ENCODE peak calls at places on chromosomes 4 and X, in seven cellular contexts. L is smooth muscle cell of the brain vasculature, D is H9, M is HS-5, Q is SK-MEL-5, P is GM12864, N is Daoy. H is an unnamed sample.

GRCh38 chrX:8374041-8374825 is 90.4 kb upstream of the VCX3B start:
- DNase-seq in N (no peak), Q (no peak), M (no peak), D (no peak), L (no peak), P (no peak), H (no peak)

GRCh38 chr4:133147922-133148689 is 988 bp upstream of the PCDH10 start:
- DNase-seq in N (peak; percentile 63), M (peak; percentile 46), P (no peak), L (no peak), D (peak; percentile 55), Q (peak; percentile 30), H (no peak)

GRCh38 chr4:243407-243806 is 61.9 kb downstream of the ZNF732 start:
- DNase-seq in D (no peak), N (no peak), Q (no peak), P (no peak), M (no peak), L (no peak), H (no peak)

GRCh38 chr4:3239998-3240920 is 8.7 kb upstream of the MSANTD1 start:
- DNase-seq in P (no peak), D (no peak), L (no peak), N (no peak), M (no peak), Q (no peak), H (no peak)

GRCh38 chrX:87409113-87409841 is 108.3 kb upstream of the KLHL4 start:
- DNase-seq in N (peak; percentile 67), L (peak; percentile 86), M (peak; percentile 31), Q (peak; percentile 57), P (no peak), D (no peak), H (no peak)

GRCh38 chrX:13248867-13249521 is 70.9 kb downstream of the ATXN3L start:
- DNase-seq in M (no peak), P (no peak), N (no peak), Q (no peak), D (no peak), L (no peak), H (peak; percentile 39)

GRCh38 chrX:1593286-1594271 is 2.2 kb downstream of the AKAP17A start:
- DNase-seq in N (no peak), M (no peak), L (no peak), D (no peak), Q (no peak), P (no peak), H (no peak)

GRCh38 chr4:184825394-184826314 is at the start of gene ACSL1:
- DNase-seq in D (peak; percentile 71), L (no peak), Q (peak; percentile 65), P (no peak), M (no peak), N (peak; percentile 64), H (peak; percentile 36)

GRCh38 chr4:184907216-184907615 is 81.4 kb upstream of the ACSL1 start:
- DNase-seq in N (no peak), L (no peak), M (no peak), P (no peak), D (no peak), Q (peak; percentile 9), H (no peak)

GRCh38 chr4:179880756-179881155 is 2362.4 kb upstream of the TENM3 start:
- DNase-seq in N (no peak), D (no peak), L (no peak), P (no peak), Q (no peak), M (no peak), H (no peak)

GRCh38 chrX:153735274-153735673 is 10.6 kb downstream of the ABCD1 start:
- DNase-seq in L (no peak), N (peak; percentile 13), Q (peak; percentile 53), P (no peak), D (no peak), M (no peak), H (no peak)

GRCh38 chr4:102139132-102139573 is 206.1 kb downstream of the SLC39A8 start:
- DNase-seq in L (peak; percentile 23), M (peak; percentile 54), Q (no peak), P (no peak), D (no peak), N (peak; percentile 0), H (peak; percentile 22)

GRCh38 chr4:119300072-119300387 is 21.9 kb downstream of the FABP2 start:
- DNase-seq in D (no peak), N (peak; percentile 18), M (peak; percentile 33), P (no peak), L (no peak), Q (no peak), H (peak; percentile 28)

GRCh38 chr4:41281038-41281634 is 24.4 kb downstream of the UCHL1 start:
- DNase-seq in P (no peak), N (peak; percentile 78), M (peak; percentile 64), L (peak; percentile 47), D (peak; percentile 50), Q (peak; percentile 90), H (peak; percentile 59)

GRCh38 chrX:41603591-41603990 is 85.2 kb upstream of the GPR34 start:
- DNase-seq in L (no peak), D (no peak), M (no peak), Q (no peak), P (no peak), N (no peak), H (no peak)

GRCh38 chrX:23332888-23333821 is 1.5 kb upstream of the PTCHD1 start:
- DNase-seq in Q (no peak), L (no peak), D (peak; percentile 66), M (no peak), P (no peak), N (peak; percentile 5), H (no peak)

GRCh38 chr4:121923306-121923705 is 28.6 kb downstream of the TRPC3 start:
- DNase-seq in M (no peak), N (no peak), D (no peak), P (no peak), Q (no peak), L (no peak), H (no peak)

GRCh38 chrX:82816001-82816400 is 692.1 kb upstream of the POU3F4 start:
- DNase-seq in M (no peak), Q (no peak), N (no peak), P (no peak), D (no peak), L (no peak), H (no peak)

GRCh38 chr4:66169341-66169740 is 499.1 kb upstream of the EPHA5 start:
- DNase-seq in D (no peak), N (peak; percentile 3), L (no peak), P (no peak), M (no peak), Q (peak; percentile 57), H (no peak)

GRCh38 chrX:150899191-150899757 is 806 bp upstream of the CD99L2 start:
- DNase-seq in M (no peak), N (peak; percentile 20), P (no peak), D (peak; percentile 58), L (no peak), Q (peak; percentile 23), H (no peak)

GRCh38 chrX:102917801-102918200 is 19.3 kb upstream of the RAB40AL start:
- DNase-seq in N (no peak), L (no peak), Q (no peak), M (no peak), D (no peak), P (no peak), H (no peak)

GRCh38 chrX:122218666-122219065 is 965.4 kb upstream of the GRIA3 start:
- DNase-seq in M (no peak), P (no peak), L (no peak), Q (no peak), D (no peak), N (no peak), H (no peak)

GRCh38 chr4:59380841-59381366 is 1819.2 kb upstream of the ADGRL3 start:
- DNase-seq in N (no peak), D (no peak), P (no peak), L (no peak), M (no peak), Q (no peak), H (no peak)

GRCh38 chr4:107755841-107756356 is 35.9 kb upstream of the PAPSS1 start:
- DNase-seq in Q (no peak), L (no peak), P (no peak), N (no peak), M (no peak), D (peak; percentile 33), H (peak; percentile 24)

GRCh38 chrX:44003975-44004374 is 30.8 kb upstream of the NDP start:
- DNase-seq in P (no peak), N (peak; percentile 27), D (no peak), Q (no peak), M (no peak), L (no peak), H (no peak)

GRCh38 chr4:79178770-79179169 is 147.1 kb downstream of the NAA11 start:
- DNase-seq in N (no peak), P (no peak), D (no peak), Q (no peak), L (no peak), M (no peak), H (no peak)

GRCh38 chr4:90415116-90415515 is 287.9 kb downstream of the CCSER1 start:
- DNase-seq in D (no peak), M (no peak), P (no peak), L (no peak), N (no peak), Q (no peak), H (no peak)

GRCh38 chr4:47425628-47426027 is 37.9 kb downstream of the COMMD8 start:
- DNase-seq in M (no peak), Q (no peak), N (no peak), D (no peak), P (no peak), L (no peak), H (no peak)